ENCODE peak calls at places on chromosomes 5 and 9, in five cellular contexts. One of them, this sample, is unnamed.

GRCh38 chr9:106962615-106963363 is 99.8 kb downstream of the ZNF462 start:
- DNase-seq in HEK293T: no peak
- DNase-seq in LoVo: no peak
- DNase-seq in AML-193: no peak
- DNase-seq in T-cell: no peak
- DNase-seq in this sample: no peak

GRCh38 chr9:109194157-109194556 is 27.1 kb upstream of the FRRS1L start:
- DNase-seq in AML-193: no peak
- DNase-seq in T-cell: no peak
- DNase-seq in LoVo: no peak
- DNase-seq in HEK293T: no peak
- DNase-seq in this sample: no peak

GRCh38 chr5:2574155-2574554 is 177.3 kb downstream of the IRX2 start:
- DNase-seq in AML-193: no peak
- DNase-seq in T-cell: no peak
- DNase-seq in LoVo: no peak
- DNase-seq in HEK293T: no peak
- DNase-seq in this sample: no peak

GRCh38 chr9:4855861-4856260 is 63.1 kb downstream of the RCL1 start:
- DNase-seq in HEK293T: no peak
- DNase-seq in T-cell: no peak
- DNase-seq in AML-193: no peak
- DNase-seq in LoVo: no peak
- DNase-seq in this sample: no peak

GRCh38 chr9:124021385-124021769 is 9.8 kb downstream of the LHX2 start:
- DNase-seq in T-cell: no peak
- DNase-seq in AML-193: no peak
- DNase-seq in LoVo: no peak
- DNase-seq in HEK293T: no peak
- DNase-seq in this sample: no peak

GRCh38 chr5:15495026-15495425 is 5.0 kb upstream of the FBXL7 start:
- DNase-seq in HEK293T: peak
- DNase-seq in T-cell: no peak
- DNase-seq in AML-193: no peak
- DNase-seq in LoVo: no peak
- DNase-seq in this sample: no peak

GRCh38 chr5:139863361-139863760 is 67.8 kb downstream of the PSD2 start:
- DNase-seq in LoVo: no peak
- DNase-seq in AML-193: no peak
- DNase-seq in HEK293T: no peak
- DNase-seq in T-cell: no peak
- DNase-seq in this sample: no peak

GRCh38 chr5:134466241-134467069 is 54.8 kb upstream of the CDKN2AIPNL start:
- DNase-seq in T-cell: peak
- DNase-seq in LoVo: peak
- DNase-seq in AML-193: peak
- DNase-seq in HEK293T: peak
- DNase-seq in this sample: peak

GRCh38 chr9:12643686-12644085 is 49.5 kb upstream of the TYRP1 start:
- DNase-seq in T-cell: no peak
- DNase-seq in LoVo: no peak
- DNase-seq in HEK293T: no peak
- DNase-seq in AML-193: no peak
- DNase-seq in this sample: no peak

GRCh38 chr9:96107436-96107835 is 194.5 kb downstream of the HSD17B3 start:
- DNase-seq in T-cell: no peak
- DNase-seq in HEK293T: no peak
- DNase-seq in AML-193: no peak
- DNase-seq in LoVo: no peak
- DNase-seq in this sample: peak

GRCh38 chr5:14777932-14778788 is 93.4 kb downstream of the ANKH start:
- DNase-seq in HEK293T: no peak
- DNase-seq in T-cell: no peak
- DNase-seq in AML-193: no peak
- DNase-seq in LoVo: no peak
- DNase-seq in this sample: no peak

GRCh38 chr5:2373631-2374030 is 377.8 kb downstream of the IRX2 start:
- DNase-seq in T-cell: no peak
- DNase-seq in AML-193: no peak
- DNase-seq in LoVo: no peak
- DNase-seq in HEK293T: no peak
- DNase-seq in this sample: no peak

GRCh38 chr5:101782352-101783087 is 513.6 kb downstream of the SLCO4C1 start:
- DNase-seq in LoVo: no peak
- DNase-seq in HEK293T: no peak
- DNase-seq in AML-193: no peak
- DNase-seq in T-cell: no peak
- DNase-seq in this sample: no peak

GRCh38 chr5:84118551-84118950 is 266.1 kb downstream of the EDIL3 start:
- DNase-seq in AML-193: no peak
- DNase-seq in T-cell: no peak
- DNase-seq in LoVo: no peak
- DNase-seq in HEK293T: no peak
- DNase-seq in this sample: no peak

GRCh38 chr5:96432245-96433065 is 593 bp downstream of the PCSK1 start:
- DNase-seq in AML-193: no peak
- DNase-seq in T-cell: no peak
- DNase-seq in LoVo: no peak
- DNase-seq in HEK293T: peak
- DNase-seq in this sample: no peak

GRCh38 chr5:175765858-175766257 is 105.5 kb upstream of the CPLX2 start:
- DNase-seq in HEK293T: no peak
- DNase-seq in T-cell: no peak
- DNase-seq in LoVo: no peak
- DNase-seq in AML-193: peak
- DNase-seq in this sample: peak

GRCh38 chr9:113910036-113910639 is 34.0 kb downstream of the ZNF618 start:
- DNase-seq in HEK293T: peak
- DNase-seq in AML-193: no peak
- DNase-seq in LoVo: no peak
- DNase-seq in T-cell: no peak
- DNase-seq in this sample: no peak

GRCh38 chr5:57445006-57445714 is 37.5 kb downstream of the ACTBL2 start:
- DNase-seq in HEK293T: no peak
- DNase-seq in T-cell: no peak
- DNase-seq in AML-193: no peak
- DNase-seq in LoVo: no peak
- DNase-seq in this sample: no peak

GRCh38 chr5:58046371-58046770 is 413.5 kb downstream of the PLK2 start:
- DNase-seq in T-cell: no peak
- DNase-seq in LoVo: no peak
- DNase-seq in AML-193: no peak
- DNase-seq in HEK293T: no peak
- DNase-seq in this sample: no peak

GRCh38 chr9:21872696-21873095 is 70.3 kb downstream of the MTAP start:
- DNase-seq in AML-193: no peak
- DNase-seq in T-cell: no peak
- DNase-seq in HEK293T: no peak
- DNase-seq in LoVo: no peak
- DNase-seq in this sample: no peak

GRCh38 chr5:179732918-179733763 is 519 bp downstream of the MAML1 start:
- DNase-seq in T-cell: no peak
- DNase-seq in LoVo: peak
- DNase-seq in HEK293T: peak
- DNase-seq in AML-193: no peak
- DNase-seq in this sample: no peak

GRCh38 chr5:59798862-59799667 is 94.5 kb downstream of the PDE4D start:
- DNase-seq in HEK293T: no peak
- DNase-seq in LoVo: peak
- DNase-seq in AML-193: no peak
- DNase-seq in T-cell: no peak
- DNase-seq in this sample: no peak

This sample was measured in MV-4-11.